ENCODE peak calls at places on chromosome 16, in seven cellular contexts. One of them, this sample, is unnamed.

GRCh38 chr16:74297296-74297665 is 667 bp downstream of the PSMD7 start:
- DNase-seq in activated naive CD4-positive, alpha-beta T cell treated with anti-CD3 and anti-CD28 coated beads, Interleukin-2, amount 50 U/mL, for 72 hours: peak
- DNase-seq in dermis microvascular lymphatic vessel endothelial cell: peak
- DNase-seq in activated T-cell treated with anti-CD3 and anti-CD28 coated beads for 1 hour: peak
- DNase-seq in brain microvascular endothelial cell: peak
- DNase-seq in NAMALWA: peak
- DNase-seq in HCT116: no peak
- DNase-seq in this sample: peak

GRCh38 chr16:84785843-84786538 is 33.8 kb upstream of the CRISPLD2 start:
- DNase-seq in NAMALWA: no peak
- DNase-seq in brain microvascular endothelial cell: peak
- DNase-seq in dermis microvascular lymphatic vessel endothelial cell: peak
- DNase-seq in activated T-cell treated with anti-CD3 and anti-CD28 coated beads for 1 hour: no peak
- DNase-seq in activated naive CD4-positive, alpha-beta T cell treated with anti-CD3 and anti-CD28 coated beads, Interleukin-2, amount 50 U/mL, for 72 hours: no peak
- DNase-seq in HCT116: no peak
- DNase-seq in this sample: peak

GRCh38 chr16:49594706-49595534 is 221.3 kb downstream of the C16orf78 start:
- DNase-seq in HCT116: no peak
- DNase-seq in brain microvascular endothelial cell: no peak
- DNase-seq in activated naive CD4-positive, alpha-beta T cell treated with anti-CD3 and anti-CD28 coated beads, Interleukin-2, amount 50 U/mL, for 72 hours: no peak
- DNase-seq in dermis microvascular lymphatic vessel endothelial cell: no peak
- DNase-seq in NAMALWA: no peak
- DNase-seq in activated T-cell treated with anti-CD3 and anti-CD28 coated beads for 1 hour: no peak
- DNase-seq in this sample: no peak

GRCh38 chr16:85170066-85171003 is 58.1 kb upstream of the CIBAR2 start:
- DNase-seq in dermis microvascular lymphatic vessel endothelial cell: no peak
- DNase-seq in activated T-cell treated with anti-CD3 and anti-CD28 coated beads for 1 hour: no peak
- DNase-seq in NAMALWA: no peak
- DNase-seq in activated naive CD4-positive, alpha-beta T cell treated with anti-CD3 and anti-CD28 coated beads, Interleukin-2, amount 50 U/mL, for 72 hours: no peak
- DNase-seq in HCT116: no peak
- DNase-seq in brain microvascular endothelial cell: no peak
- DNase-seq in this sample: no peak

GRCh38 chr16:55824473-55824872 is 8.4 kb downstream of the CES1 start:
- DNase-seq in activated naive CD4-positive, alpha-beta T cell treated with anti-CD3 and anti-CD28 coated beads, Interleukin-2, amount 50 U/mL, for 72 hours: no peak
- DNase-seq in HCT116: no peak
- DNase-seq in NAMALWA: no peak
- DNase-seq in dermis microvascular lymphatic vessel endothelial cell: no peak
- DNase-seq in brain microvascular endothelial cell: no peak
- DNase-seq in activated T-cell treated with anti-CD3 and anti-CD28 coated beads for 1 hour: no peak
- DNase-seq in this sample: no peak

GRCh38 chr16:27401768-27402568 is at the start of gene IL21R:
- DNase-seq in brain microvascular endothelial cell: peak
- DNase-seq in dermis microvascular lymphatic vessel endothelial cell: no peak
- DNase-seq in activated naive CD4-positive, alpha-beta T cell treated with anti-CD3 and anti-CD28 coated beads, Interleukin-2, amount 50 U/mL, for 72 hours: peak
- DNase-seq in NAMALWA: peak
- DNase-seq in HCT116: no peak
- DNase-seq in activated T-cell treated with anti-CD3 and anti-CD28 coated beads for 1 hour: peak
- DNase-seq in this sample: no peak

GRCh38 chr16:86573646-86574508 is 4.5 kb upstream of the FOXL1 start:
- DNase-seq in dermis microvascular lymphatic vessel endothelial cell: no peak
- DNase-seq in NAMALWA: no peak
- DNase-seq in brain microvascular endothelial cell: no peak
- DNase-seq in HCT116: no peak
- DNase-seq in activated T-cell treated with anti-CD3 and anti-CD28 coated beads for 1 hour: no peak
- DNase-seq in activated naive CD4-positive, alpha-beta T cell treated with anti-CD3 and anti-CD28 coated beads, Interleukin-2, amount 50 U/mL, for 72 hours: no peak
- DNase-seq in this sample: no peak

GRCh38 chr16:81666102-81666501 is 113.0 kb upstream of the PLCG2 start:
- DNase-seq in activated naive CD4-positive, alpha-beta T cell treated with anti-CD3 and anti-CD28 coated beads, Interleukin-2, amount 50 U/mL, for 72 hours: no peak
- DNase-seq in dermis microvascular lymphatic vessel endothelial cell: no peak
- DNase-seq in NAMALWA: no peak
- DNase-seq in activated T-cell treated with anti-CD3 and anti-CD28 coated beads for 1 hour: no peak
- DNase-seq in brain microvascular endothelial cell: no peak
- DNase-seq in HCT116: no peak
- DNase-seq in this sample: no peak

GRCh38 chr16:59964232-59964924 is 1230.3 kb upstream of the GOT2 start:
- DNase-seq in activated T-cell treated with anti-CD3 and anti-CD28 coated beads for 1 hour: no peak
- DNase-seq in activated naive CD4-positive, alpha-beta T cell treated with anti-CD3 and anti-CD28 coated beads, Interleukin-2, amount 50 U/mL, for 72 hours: no peak
- DNase-seq in dermis microvascular lymphatic vessel endothelial cell: no peak
- DNase-seq in HCT116: no peak
- DNase-seq in brain microvascular endothelial cell: no peak
- DNase-seq in NAMALWA: no peak
- DNase-seq in this sample: no peak

GRCh38 chr16:1978476-1979120 is 2.7 kb downstream of the NOXO1 start:
- DNase-seq in NAMALWA: no peak
- DNase-seq in HCT116: no peak
- DNase-seq in activated T-cell treated with anti-CD3 and anti-CD28 coated beads for 1 hour: no peak
- DNase-seq in activated naive CD4-positive, alpha-beta T cell treated with anti-CD3 and anti-CD28 coated beads, Interleukin-2, amount 50 U/mL, for 72 hours: no peak
- DNase-seq in brain microvascular endothelial cell: no peak
- DNase-seq in dermis microvascular lymphatic vessel endothelial cell: no peak
- DNase-seq in this sample: no peak

GRCh38 chr16:15897834-15898254 is 9.4 kb upstream of the CEP20 start:
- DNase-seq in brain microvascular endothelial cell: peak
- DNase-seq in NAMALWA: peak
- DNase-seq in activated naive CD4-positive, alpha-beta T cell treated with anti-CD3 and anti-CD28 coated beads, Interleukin-2, amount 50 U/mL, for 72 hours: peak
- DNase-seq in HCT116: no peak
- DNase-seq in dermis microvascular lymphatic vessel endothelial cell: no peak
- DNase-seq in activated T-cell treated with anti-CD3 and anti-CD28 coated beads for 1 hour: no peak
- DNase-seq in this sample: no peak

GRCh38 chr16:83215417-83216001 is 588.7 kb downstream of the CDH13 start:
- DNase-seq in NAMALWA: peak
- DNase-seq in dermis microvascular lymphatic vessel endothelial cell: peak
- DNase-seq in brain microvascular endothelial cell: peak
- DNase-seq in activated T-cell treated with anti-CD3 and anti-CD28 coated beads for 1 hour: peak
- DNase-seq in HCT116: peak
- DNase-seq in activated naive CD4-positive, alpha-beta T cell treated with anti-CD3 and anti-CD28 coated beads, Interleukin-2, amount 50 U/mL, for 72 hours: peak
- DNase-seq in this sample: no peak

GRCh38 chr16:12097523-12098428 is 121.2 kb downstream of the SNX29 start:
- DNase-seq in activated T-cell treated with anti-CD3 and anti-CD28 coated beads for 1 hour: no peak
- DNase-seq in brain microvascular endothelial cell: no peak
- DNase-seq in dermis microvascular lymphatic vessel endothelial cell: no peak
- DNase-seq in HCT116: no peak
- DNase-seq in NAMALWA: no peak
- DNase-seq in activated naive CD4-positive, alpha-beta T cell treated with anti-CD3 and anti-CD28 coated beads, Interleukin-2, amount 50 U/mL, for 72 hours: no peak
- DNase-seq in this sample: no peak

GRCh38 chr16:17367932-17368331 is 102.8 kb downstream of the XYLT1 start:
- DNase-seq in activated T-cell treated with anti-CD3 and anti-CD28 coated beads for 1 hour: no peak
- DNase-seq in activated naive CD4-positive, alpha-beta T cell treated with anti-CD3 and anti-CD28 coated beads, Interleukin-2, amount 50 U/mL, for 72 hours: no peak
- DNase-seq in brain microvascular endothelial cell: peak
- DNase-seq in HCT116: no peak
- DNase-seq in dermis microvascular lymphatic vessel endothelial cell: peak
- DNase-seq in NAMALWA: no peak
- DNase-seq in this sample: no peak

GRCh38 chr16:69171325-69172095 is 15.5 kb upstream of the SNTB2 start:
- DNase-seq in brain microvascular endothelial cell: no peak
- DNase-seq in activated T-cell treated with anti-CD3 and anti-CD28 coated beads for 1 hour: no peak
- DNase-seq in HCT116: no peak
- DNase-seq in dermis microvascular lymphatic vessel endothelial cell: no peak
- DNase-seq in NAMALWA: no peak
- DNase-seq in activated naive CD4-positive, alpha-beta T cell treated with anti-CD3 and anti-CD28 coated beads, Interleukin-2, amount 50 U/mL, for 72 hours: no peak
- DNase-seq in this sample: no peak

GRCh38 chr16:53224932-53225533 is 170.2 kb downstream of the CHD9 start:
- DNase-seq in activated naive CD4-positive, alpha-beta T cell treated with anti-CD3 and anti-CD28 coated beads, Interleukin-2, amount 50 U/mL, for 72 hours: no peak
- DNase-seq in activated T-cell treated with anti-CD3 and anti-CD28 coated beads for 1 hour: no peak
- DNase-seq in NAMALWA: no peak
- DNase-seq in brain microvascular endothelial cell: peak
- DNase-seq in HCT116: no peak
- DNase-seq in dermis microvascular lymphatic vessel endothelial cell: no peak
- DNase-seq in this sample: no peak

GRCh38 chr16:30541502-30542329 is 7.1 kb upstream of the ZNF747 start:
- DNase-seq in HCT116: no peak
- DNase-seq in brain microvascular endothelial cell: peak
- DNase-seq in activated naive CD4-positive, alpha-beta T cell treated with anti-CD3 and anti-CD28 coated beads, Interleukin-2, amount 50 U/mL, for 72 hours: no peak
- DNase-seq in dermis microvascular lymphatic vessel endothelial cell: no peak
- DNase-seq in activated T-cell treated with anti-CD3 and anti-CD28 coated beads for 1 hour: no peak
- DNase-seq in NAMALWA: no peak
- DNase-seq in this sample: no peak

GRCh38 chr16:54282202-54282922 is 4.2 kb downstream of the IRX3 start:
- DNase-seq in dermis microvascular lymphatic vessel endothelial cell: no peak
- DNase-seq in activated T-cell treated with anti-CD3 and anti-CD28 coated beads for 1 hour: no peak
- DNase-seq in HCT116: peak
- DNase-seq in brain microvascular endothelial cell: no peak
- DNase-seq in NAMALWA: peak
- DNase-seq in activated naive CD4-positive, alpha-beta T cell treated with anti-CD3 and anti-CD28 coated beads, Interleukin-2, amount 50 U/mL, for 72 hours: peak
- DNase-seq in this sample: no peak

GRCh38 chr16:72721981-72722380 is 325.9 kb downstream of the ZFHX3 start:
- DNase-seq in brain microvascular endothelial cell: no peak
- DNase-seq in HCT116: no peak
- DNase-seq in activated naive CD4-positive, alpha-beta T cell treated with anti-CD3 and anti-CD28 coated beads, Interleukin-2, amount 50 U/mL, for 72 hours: no peak
- DNase-seq in NAMALWA: no peak
- DNase-seq in dermis microvascular lymphatic vessel endothelial cell: no peak
- DNase-seq in activated T-cell treated with anti-CD3 and anti-CD28 coated beads for 1 hour: no peak
- DNase-seq in this sample: no peak

GRCh38 chr16:53822936-53823529 is 119.1 kb downstream of the FTO start:
- DNase-seq in HCT116: no peak
- DNase-seq in activated T-cell treated with anti-CD3 and anti-CD28 coated beads for 1 hour: no peak
- DNase-seq in NAMALWA: no peak
- DNase-seq in dermis microvascular lymphatic vessel endothelial cell: no peak
- DNase-seq in brain microvascular endothelial cell: no peak
- DNase-seq in activated naive CD4-positive, alpha-beta T cell treated with anti-CD3 and anti-CD28 coated beads, Interleukin-2, amount 50 U/mL, for 72 hours: peak
- DNase-seq in this sample: no peak

GRCh38 chr16:82882249-82882648 is 255.5 kb downstream of the CDH13 start:
- DNase-seq in NAMALWA: no peak
- DNase-seq in activated naive CD4-positive, alpha-beta T cell treated with anti-CD3 and anti-CD28 coated beads, Interleukin-2, amount 50 U/mL, for 72 hours: no peak
- DNase-seq in HCT116: no peak
- DNase-seq in dermis microvascular lymphatic vessel endothelial cell: peak
- DNase-seq in brain microvascular endothelial cell: no peak
- DNase-seq in activated T-cell treated with anti-CD3 and anti-CD28 coated beads for 1 hour: no peak
- DNase-seq in this sample: no peak

GRCh38 chr16:212999-213398 is 16.2 kb downstream of the LUC7L start:
- DNase-seq in activated T-cell treated with anti-CD3 and anti-CD28 coated beads for 1 hour: no peak
- DNase-seq in brain microvascular endothelial cell: peak
- DNase-seq in activated naive CD4-positive, alpha-beta T cell treated with anti-CD3 and anti-CD28 coated beads, Interleukin-2, amount 50 U/mL, for 72 hours: no peak
- DNase-seq in NAMALWA: no peak
- DNase-seq in HCT116: no peak
- DNase-seq in dermis microvascular lymphatic vessel endothelial cell: no peak
- DNase-seq in this sample: no peak

This sample was measured in NCI-H446.